ENCODE peak calls at places on chromosomes 4 and X, in four cellular contexts. One of them, this sample, is unnamed.

GRCh38 chr4:45100936-45101818 is 374.8 kb upstream of the GNPDA2 start:
- DNase-seq in fibroblast of lung: peak
- DNase-seq in fibroblast of pulmonary artery: no peak
- DNase-seq in endothelial cell of umbilical vein: no peak
- DNase-seq in this sample: no peak

GRCh38 chr4:15930314-15930713 is 8.2 kb downstream of the FGFBP1 start:
- DNase-seq in fibroblast of pulmonary artery: peak
- DNase-seq in endothelial cell of umbilical vein: no peak
- DNase-seq in fibroblast of lung: no peak
- DNase-seq in this sample: no peak

GRCh38 chr4:183591301-183591700 is 67.7 kb downstream of the RWDD4 start:
- DNase-seq in endothelial cell of umbilical vein: no peak
- DNase-seq in fibroblast of pulmonary artery: no peak
- DNase-seq in fibroblast of lung: no peak
- DNase-seq in this sample: no peak

GRCh38 chr4:85700362-85700761 is 225.4 kb downstream of the ARHGAP24 start:
- DNase-seq in fibroblast of pulmonary artery: no peak
- DNase-seq in endothelial cell of umbilical vein: no peak
- DNase-seq in fibroblast of lung: no peak
- DNase-seq in this sample: no peak

GRCh38 chrX:134604701-134605271 is 53.5 kb downstream of the PLAC1 start:
- DNase-seq in fibroblast of pulmonary artery: peak
- DNase-seq in fibroblast of lung: peak
- DNase-seq in endothelial cell of umbilical vein: peak
- DNase-seq in this sample: peak

GRCh38 chr4:9704551-9705332 is 76.7 kb upstream of the DRD5 start:
- DNase-seq in endothelial cell of umbilical vein: no peak
- DNase-seq in fibroblast of pulmonary artery: no peak
- DNase-seq in fibroblast of lung: no peak
- DNase-seq in this sample: no peak

GRCh38 chr4:127479031-127479622 is 153.6 kb upstream of the INTU start:
- DNase-seq in fibroblast of lung: peak
- DNase-seq in fibroblast of pulmonary artery: peak
- DNase-seq in endothelial cell of umbilical vein: peak
- DNase-seq in this sample: peak

GRCh38 chr4:16437836-16438235 is 211.6 kb upstream of the TAPT1 start:
- DNase-seq in endothelial cell of umbilical vein: no peak
- DNase-seq in fibroblast of lung: no peak
- DNase-seq in fibroblast of pulmonary artery: peak
- DNase-seq in this sample: no peak

GRCh38 chr4:53638919-53639318 is 47.6 kb upstream of the LNX1 start:
- DNase-seq in endothelial cell of umbilical vein: no peak
- DNase-seq in fibroblast of pulmonary artery: no peak
- DNase-seq in fibroblast of lung: no peak
- DNase-seq in this sample: no peak

GRCh38 chr4:73870260-73870659 is 1.1 kb downstream of the CXCL1 start:
- DNase-seq in fibroblast of pulmonary artery: peak
- DNase-seq in endothelial cell of umbilical vein: peak
- DNase-seq in fibroblast of lung: no peak
- DNase-seq in this sample: no peak

GRCh38 chr4:7964890-7965662 is 25.4 kb upstream of the AFAP1 start:
- DNase-seq in endothelial cell of umbilical vein: peak
- DNase-seq in fibroblast of lung: peak
- DNase-seq in fibroblast of pulmonary artery: peak
- DNase-seq in this sample: peak

GRCh38 chrX:101973066-101973465 is 41.2 kb upstream of the ZMAT1 start:
- DNase-seq in fibroblast of lung: no peak
- DNase-seq in endothelial cell of umbilical vein: no peak
- DNase-seq in fibroblast of pulmonary artery: no peak
- DNase-seq in this sample: peak

GRCh38 chr4:31923634-31924033 is 1203.5 kb downstream of the PCDH7 start:
- DNase-seq in fibroblast of lung: no peak
- DNase-seq in fibroblast of pulmonary artery: no peak
- DNase-seq in endothelial cell of umbilical vein: no peak
- DNase-seq in this sample: no peak

GRCh38 chr4:10456270-10457254 is 664 bp downstream of the ZNF518B start:
- DNase-seq in endothelial cell of umbilical vein: peak
- DNase-seq in fibroblast of pulmonary artery: peak
- DNase-seq in fibroblast of lung: peak
- DNase-seq in this sample: peak

GRCh38 chrX:36927712-36928111 is 80.5 kb upstream of the FAM47C start:
- DNase-seq in fibroblast of lung: no peak
- DNase-seq in fibroblast of pulmonary artery: no peak
- DNase-seq in endothelial cell of umbilical vein: no peak
- DNase-seq in this sample: no peak

GRCh38 chrX:18674417-18674787 is 2.5 kb upstream of the RS1 start:
- DNase-seq in fibroblast of pulmonary artery: no peak
- DNase-seq in fibroblast of lung: no peak
- DNase-seq in endothelial cell of umbilical vein: peak
- DNase-seq in this sample: no peak
- H3K4me3 ChIP-seq in fibroblast of pulmonary artery: peak
- H3K4me3 ChIP-seq in fibroblast of lung: peak
- H3K4me3 ChIP-seq in endothelial cell of umbilical vein: peak
- H3K4me3 ChIP-seq in this sample: peak

DNA sequence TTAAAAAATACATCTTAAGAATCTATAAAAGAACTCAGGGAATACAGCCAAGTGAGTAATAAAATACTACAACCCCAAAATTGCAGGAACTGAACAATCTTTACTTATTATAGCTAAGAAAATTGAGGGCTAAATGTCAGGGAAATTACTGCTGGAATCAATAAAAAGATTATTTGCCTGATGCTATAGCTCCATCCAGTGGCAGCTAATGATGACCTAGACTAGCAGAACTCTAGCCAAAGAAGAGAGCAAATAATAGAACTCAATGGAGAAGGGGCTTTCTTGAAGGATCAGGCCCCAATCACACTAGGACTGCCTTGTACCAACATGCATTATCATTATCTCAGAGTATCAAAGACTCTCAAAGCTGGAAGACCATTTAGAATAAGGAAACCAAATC is 85.0 kb upstream of the FAM241A start:
- DNase-seq in fibroblast of lung: peak
- DNase-seq in fibroblast of pulmonary artery: peak
- DNase-seq in endothelial cell of umbilical vein: peak
- DNase-seq in this sample: peak
- TF ChIP-seq CTCF in fibroblast of lung: peak
- TF ChIP-seq CTCF in fibroblast of pulmonary artery: peak
- TF ChIP-seq CTCF in endothelial cell of umbilical vein: peak
- TF ChIP-seq CTCF in this sample: peak

DNA sequence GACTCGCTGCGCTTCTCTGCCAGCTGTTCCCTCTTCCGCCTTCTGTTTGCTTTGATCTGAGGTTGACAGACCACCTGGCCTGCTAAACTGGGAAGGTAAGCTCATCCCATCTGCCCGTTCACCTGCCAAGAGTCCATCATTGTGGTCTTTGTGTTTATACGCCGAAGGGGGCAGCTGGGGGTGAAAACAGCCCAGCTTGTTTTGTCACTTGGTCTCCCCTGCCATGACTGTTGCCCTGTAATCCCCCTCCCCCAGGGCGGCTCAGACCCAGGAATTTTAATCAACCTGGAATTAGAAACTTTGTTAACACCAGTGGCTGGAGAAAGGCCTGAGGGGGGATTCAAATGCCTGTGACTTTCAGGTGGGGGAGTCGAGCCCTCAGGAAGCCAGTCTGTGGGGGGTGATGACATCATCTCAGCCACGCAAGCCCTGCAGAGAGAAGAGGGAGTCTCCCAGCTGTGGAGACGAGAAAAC is 333.3 kb downstream of the BCOR start:
- DNase-seq in endothelial cell of umbilical vein: no peak
- DNase-seq in fibroblast of pulmonary artery: peak
- DNase-seq in fibroblast of lung: no peak
- DNase-seq in this sample: peak
- H3K4me3 ChIP-seq in endothelial cell of umbilical vein: no peak
- H3K4me3 ChIP-seq in fibroblast of pulmonary artery: no peak
- H3K4me3 ChIP-seq in fibroblast of lung: no peak
- H3K4me3 ChIP-seq in this sample: no peak

GRCh38 chr4:110508827-110509446 is 33.0 kb downstream of the ENPEP start:
- DNase-seq in fibroblast of lung: peak
- DNase-seq in fibroblast of pulmonary artery: peak
- DNase-seq in endothelial cell of umbilical vein: peak
- DNase-seq in this sample: peak
- TF ChIP-seq CTCF in fibroblast of lung: no peak
- TF ChIP-seq CTCF in fibroblast of pulmonary artery: peak
- TF ChIP-seq CTCF in endothelial cell of umbilical vein: peak
- TF ChIP-seq CTCF in this sample: peak

GRCh38 chrX:16804923-16805464 is 18.7 kb downstream of the TXLNG start:
- DNase-seq in endothelial cell of umbilical vein: no peak
- DNase-seq in fibroblast of pulmonary artery: no peak
- DNase-seq in fibroblast of lung: no peak
- DNase-seq in this sample: no peak

GRCh38 chrX:16807976-16808542 is 21.8 kb downstream of the TXLNG start:
- DNase-seq in fibroblast of pulmonary artery: peak
- DNase-seq in endothelial cell of umbilical vein: peak
- DNase-seq in fibroblast of lung: peak
- DNase-seq in this sample: peak

DNA sequence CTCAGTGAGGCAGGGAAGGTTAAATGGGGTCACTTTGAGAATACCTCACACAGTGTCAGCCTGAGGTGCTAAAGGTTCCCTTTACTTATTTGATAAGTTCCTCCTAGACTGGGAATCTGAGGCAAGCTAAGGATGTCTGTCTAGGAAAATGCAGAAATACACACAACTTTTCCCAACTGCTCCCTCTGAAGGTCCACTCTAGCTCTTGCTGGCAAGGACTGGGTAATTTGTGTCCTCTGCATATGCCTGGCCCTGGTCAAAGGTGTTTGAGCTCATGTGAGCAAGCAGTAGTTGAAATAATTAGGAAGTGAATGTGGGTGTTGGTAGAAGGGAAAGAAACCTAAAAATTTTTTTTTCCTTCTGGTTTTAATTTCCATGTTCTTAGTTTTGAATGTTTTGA is 21.3 kb downstream of the TXLNG start:
- DNase-seq in endothelial cell of umbilical vein: peak
- DNase-seq in fibroblast of pulmonary artery: peak
- DNase-seq in fibroblast of lung: peak
- DNase-seq in this sample: peak
- H3K4me3 ChIP-seq in endothelial cell of umbilical vein: no peak
- H3K4me3 ChIP-seq in fibroblast of pulmonary artery: peak
- H3K4me3 ChIP-seq in fibroblast of lung: peak
- H3K4me3 ChIP-seq in this sample: peak

GRCh38 chrX:154321624-154322023 is 26.0 kb downstream of the TKTL1 start:
- DNase-seq in endothelial cell of umbilical vein: no peak
- DNase-seq in fibroblast of lung: no peak
- DNase-seq in fibroblast of pulmonary artery: no peak
- DNase-seq in this sample: no peak
- TF ChIP-seq CTCF in endothelial cell of umbilical vein: no peak
- TF ChIP-seq CTCF in fibroblast of lung: no peak
- TF ChIP-seq CTCF in fibroblast of pulmonary artery: no peak
- TF ChIP-seq CTCF in this sample: no peak

DNA sequence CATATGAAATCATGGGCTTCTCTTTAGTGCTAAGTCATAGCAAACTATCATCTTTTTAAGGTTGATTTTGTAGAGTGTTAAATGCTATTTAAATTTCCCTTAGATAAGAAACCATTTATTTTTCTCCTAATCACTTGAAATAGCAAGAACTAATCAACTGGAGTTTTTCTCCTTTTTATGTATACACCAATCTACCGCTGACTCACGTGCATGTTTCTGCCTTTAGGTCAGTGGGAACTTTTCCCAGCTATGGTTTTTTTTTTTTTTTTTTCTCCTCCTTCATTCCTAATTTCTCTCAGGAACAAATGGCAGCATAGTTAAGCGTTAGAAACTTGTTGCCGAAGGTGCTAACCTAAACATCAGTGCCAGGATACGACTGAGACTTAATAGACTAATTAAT is 176.4 kb downstream of the BMPR1B start:
- DNase-seq in endothelial cell of umbilical vein: peak
- DNase-seq in fibroblast of pulmonary artery: peak
- DNase-seq in fibroblast of lung: peak
- DNase-seq in this sample: no peak
- H3K4me3 ChIP-seq in endothelial cell of umbilical vein: no peak
- H3K4me3 ChIP-seq in fibroblast of pulmonary artery: no peak
- H3K4me3 ChIP-seq in fibroblast of lung: no peak
- H3K4me3 ChIP-seq in this sample: no peak

GRCh38 chr4:100372432-100372831 is 145.4 kb downstream of the EMCN start:
- DNase-seq in fibroblast of pulmonary artery: peak
- DNase-seq in endothelial cell of umbilical vein: no peak
- DNase-seq in fibroblast of lung: no peak
- DNase-seq in this sample: peak
- TF ChIP-seq CTCF in fibroblast of pulmonary artery: peak
- TF ChIP-seq CTCF in endothelial cell of umbilical vein: peak
- TF ChIP-seq CTCF in fibroblast of lung: peak
- TF ChIP-seq CTCF in this sample: peak

This sample was measured in fibroblast of villous mesenchyme.